ENCODE peak calls at places on chromosomes 11 and 22, in eight cellular contexts. One of them, this sample, is unnamed.

GRCh38 chr11:124311269-124311668 is 2.5 kb downstream of the OR8D1 start:
- DNase-seq in upper lobe of right lung: no peak
- DNase-seq in A549: no peak
- DNase-seq in IMR-90: no peak
- DNase-seq in NB4: no peak
- DNase-seq in HFFc6: no peak
- DNase-seq in mesothelial cell of epicardium: no peak
- DNase-seq in gastrocnemius medialis: no peak
- DNase-seq in this sample: no peak

GRCh38 chr11:29448246-29448877 is 568.5 kb downstream of the KCNA4 start:
- DNase-seq in upper lobe of right lung: no peak
- DNase-seq in A549: peak; percentile 22
- DNase-seq in IMR-90: peak; percentile 25
- DNase-seq in NB4: peak; percentile 4
- DNase-seq in HFFc6: peak; percentile 24
- DNase-seq in mesothelial cell of epicardium: no peak
- DNase-seq in gastrocnemius medialis: no peak
- DNase-seq in this sample: no peak

GRCh38 chr22:33579448-33580093 is 340.7 kb downstream of the LARGE1 start:
- DNase-seq in upper lobe of right lung: no peak
- DNase-seq in A549: peak; percentile 68
- DNase-seq in IMR-90: peak; percentile 38
- DNase-seq in NB4: peak; percentile 60
- DNase-seq in HFFc6: peak; percentile 29
- DNase-seq in mesothelial cell of epicardium: peak; percentile 68
- DNase-seq in gastrocnemius medialis: no peak
- DNase-seq in this sample: no peak

GRCh38 chr11:83746921-83747585 is 460.9 kb upstream of the CCDC90B start:
- DNase-seq in upper lobe of right lung: no peak
- DNase-seq in A549: no peak
- DNase-seq in IMR-90: no peak
- DNase-seq in NB4: no peak
- DNase-seq in HFFc6: no peak
- DNase-seq in mesothelial cell of epicardium: no peak
- DNase-seq in gastrocnemius medialis: no peak
- DNase-seq in this sample: no peak

GRCh38 chr11:59716051-59716450 is 2.4 kb upstream of the OR10V1 start:
- DNase-seq in upper lobe of right lung: no peak
- DNase-seq in A549: no peak
- DNase-seq in IMR-90: no peak
- DNase-seq in NB4: no peak
- DNase-seq in HFFc6: no peak
- DNase-seq in mesothelial cell of epicardium: no peak
- DNase-seq in gastrocnemius medialis: no peak
- DNase-seq in this sample: no peak

GRCh38 chr11:101019870-101020269 is 109.7 kb downstream of the PGR start:
- DNase-seq in upper lobe of right lung: no peak
- DNase-seq in A549: no peak
- DNase-seq in IMR-90: no peak
- DNase-seq in NB4: no peak
- DNase-seq in HFFc6: no peak
- DNase-seq in mesothelial cell of epicardium: no peak
- DNase-seq in gastrocnemius medialis: no peak
- DNase-seq in this sample: no peak

GRCh38 chr11:17351510-17352176 is at the start of gene NCR3LG1:
- DNase-seq in upper lobe of right lung: peak; percentile 86
- DNase-seq in A549: peak; percentile 45
- DNase-seq in IMR-90: peak; percentile 77
- DNase-seq in NB4: peak; percentile 83
- DNase-seq in HFFc6: peak; percentile 52
- DNase-seq in mesothelial cell of epicardium: peak; percentile 55
- DNase-seq in gastrocnemius medialis: peak; percentile 9
- DNase-seq in this sample: peak; percentile 36

GRCh38 chr22:37735054-37735453 is 38.2 kb downstream of the TRIOBP start:
- DNase-seq in upper lobe of right lung: peak; percentile 80
- DNase-seq in A549: peak; percentile 67
- DNase-seq in IMR-90: no peak
- DNase-seq in NB4: peak; percentile 48
- DNase-seq in HFFc6: no peak
- DNase-seq in mesothelial cell of epicardium: no peak
- DNase-seq in gastrocnemius medialis: no peak
- DNase-seq in this sample: no peak

GRCh38 chr11:62295504-62295903 is 3.4 kb downstream of the SCGB1D4 start:
- DNase-seq in upper lobe of right lung: no peak
- DNase-seq in A549: peak; percentile 17
- DNase-seq in IMR-90: peak; percentile 30
- DNase-seq in NB4: peak; percentile 54
- DNase-seq in HFFc6: no peak
- DNase-seq in mesothelial cell of epicardium: peak; percentile 66
- DNase-seq in gastrocnemius medialis: no peak
- DNase-seq in this sample: no peak

GRCh38 chr11:119315139-119316016 is 1.6 kb downstream of the MCAM start:
- DNase-seq in upper lobe of right lung: no peak
- DNase-seq in A549: no peak
- DNase-seq in IMR-90: no peak
- DNase-seq in NB4: no peak
- DNase-seq in HFFc6: no peak
- DNase-seq in mesothelial cell of epicardium: no peak
- DNase-seq in gastrocnemius medialis: no peak
- DNase-seq in this sample: no peak

GRCh38 chr11:10304495-10305261 is at the start of gene ADM:
- DNase-seq in upper lobe of right lung: peak; percentile 91
- DNase-seq in A549: peak; percentile 97
- DNase-seq in IMR-90: peak; percentile 93
- DNase-seq in NB4: peak; percentile 87
- DNase-seq in HFFc6: peak; percentile 97
- DNase-seq in mesothelial cell of epicardium: peak; percentile 69
- DNase-seq in gastrocnemius medialis: peak; percentile 78
- DNase-seq in this sample: peak; percentile 90
- TF ChIP-seq CTCF in upper lobe of right lung: peak; percentile 50
- TF ChIP-seq CTCF in A549: peak; percentile 83
- TF ChIP-seq CTCF in IMR-90: peak; percentile 50
- TF ChIP-seq CTCF in NB4: peak; percentile 40
- TF ChIP-seq CTCF in HFFc6: peak; percentile 92
- TF ChIP-seq CTCF in mesothelial cell of epicardium: peak; percentile 62
- TF ChIP-seq CTCF in gastrocnemius medialis: peak; percentile 82
- TF ChIP-seq CTCF in this sample: peak; percentile 55

GRCh38 chr11:86274503-86274902 is 27.5 kb upstream of the HIKESHI start:
- DNase-seq in upper lobe of right lung: no peak
- DNase-seq in A549: no peak
- DNase-seq in IMR-90: no peak
- DNase-seq in NB4: peak; percentile 31
- DNase-seq in HFFc6: no peak
- DNase-seq in mesothelial cell of epicardium: no peak
- DNase-seq in gastrocnemius medialis: no peak
- DNase-seq in this sample: no peak
- TF ChIP-seq CTCF in upper lobe of right lung: no peak
- TF ChIP-seq CTCF in A549: peak; percentile 18
- TF ChIP-seq CTCF in IMR-90: peak; percentile 2
- TF ChIP-seq CTCF in NB4: peak; percentile 47
- TF ChIP-seq CTCF in HFFc6: peak; percentile 56
- TF ChIP-seq CTCF in mesothelial cell of epicardium: no peak
- TF ChIP-seq CTCF in gastrocnemius medialis: no peak
- TF ChIP-seq CTCF in this sample: no peak

GRCh38 chr11:469684-470667 is 19.9 kb downstream of the PTDSS2 start:
- DNase-seq in upper lobe of right lung: peak; percentile 79
- DNase-seq in A549: peak; percentile 58
- DNase-seq in IMR-90: peak; percentile 81
- DNase-seq in NB4: no peak
- DNase-seq in HFFc6: peak; percentile 68
- DNase-seq in mesothelial cell of epicardium: no peak
- DNase-seq in gastrocnemius medialis: peak; percentile 33
- DNase-seq in this sample: peak; percentile 50

GRCh38 chr11:473415-473814 is 23.3 kb downstream of the PTDSS2 start:
- DNase-seq in upper lobe of right lung: no peak
- DNase-seq in A549: no peak
- DNase-seq in IMR-90: no peak
- DNase-seq in NB4: no peak
- DNase-seq in HFFc6: no peak
- DNase-seq in mesothelial cell of epicardium: no peak
- DNase-seq in gastrocnemius medialis: no peak
- DNase-seq in this sample: no peak

GRCh38 chr11:472816-473215 is 22.7 kb downstream of the PTDSS2 start:
- DNase-seq in upper lobe of right lung: no peak
- DNase-seq in A549: no peak
- DNase-seq in IMR-90: no peak
- DNase-seq in NB4: no peak
- DNase-seq in HFFc6: no peak
- DNase-seq in mesothelial cell of epicardium: no peak
- DNase-seq in gastrocnemius medialis: no peak
- DNase-seq in this sample: no peak

GRCh38 chr11:472272-472671 is 22.2 kb downstream of the PTDSS2 start:
- DNase-seq in upper lobe of right lung: no peak
- DNase-seq in A549: no peak
- DNase-seq in IMR-90: no peak
- DNase-seq in NB4: no peak
- DNase-seq in HFFc6: no peak
- DNase-seq in mesothelial cell of epicardium: no peak
- DNase-seq in gastrocnemius medialis: no peak
- DNase-seq in this sample: no peak

DNA sequence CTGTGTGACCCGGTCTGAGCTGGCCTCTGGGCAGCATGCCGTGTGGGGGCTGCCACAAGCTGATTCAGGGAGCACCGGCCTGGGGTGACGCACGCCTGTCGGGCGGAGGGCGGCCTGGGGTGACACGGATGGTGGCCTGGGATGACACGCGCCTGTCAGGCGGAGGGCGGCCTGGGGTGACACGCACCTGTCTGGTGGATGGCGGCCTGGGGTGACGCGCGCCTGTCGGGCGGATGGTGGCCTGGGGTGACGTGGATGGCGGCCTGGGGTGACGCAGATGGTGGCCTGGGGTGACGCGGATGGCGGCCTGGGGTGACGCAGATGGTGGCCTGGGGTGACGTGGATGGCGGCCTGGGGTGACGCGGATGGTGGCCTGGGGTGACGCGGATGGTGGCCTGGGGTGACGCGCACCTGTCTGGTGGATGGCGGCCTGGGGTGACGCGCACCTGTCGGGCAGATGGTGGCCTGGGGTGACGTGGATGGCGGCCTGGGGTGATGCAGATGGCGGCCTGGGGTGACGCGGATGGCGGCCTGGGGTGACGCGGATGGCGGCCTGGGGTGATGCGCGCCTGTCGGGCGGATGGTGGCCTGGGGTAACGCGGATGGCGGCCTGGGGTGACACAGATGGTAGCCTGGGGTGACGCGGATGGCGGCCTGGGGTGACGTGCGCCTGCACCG is 21.5 kb downstream of the PTDSS2 start:
- DNase-seq in upper lobe of right lung: peak; percentile 62
- DNase-seq in A549: no peak
- DNase-seq in IMR-90: no peak
- DNase-seq in NB4: no peak
- DNase-seq in HFFc6: no peak
- DNase-seq in mesothelial cell of epicardium: no peak
- DNase-seq in gastrocnemius medialis: no peak
- DNase-seq in this sample: no peak
- TF ChIP-seq CTCF in upper lobe of right lung: no peak
- TF ChIP-seq CTCF in A549: no peak
- TF ChIP-seq CTCF in IMR-90: no peak
- TF ChIP-seq CTCF in NB4: no peak
- TF ChIP-seq CTCF in HFFc6: no peak
- TF ChIP-seq CTCF in mesothelial cell of epicardium: no peak
- TF ChIP-seq CTCF in gastrocnemius medialis: no peak
- TF ChIP-seq CTCF in this sample: no peak

GRCh38 chr11:92552942-92553341 is 328.3 kb downstream of the FAT3 start:
- DNase-seq in upper lobe of right lung: no peak
- DNase-seq in A549: peak; percentile 4
- DNase-seq in IMR-90: peak; percentile 4
- DNase-seq in NB4: no peak
- DNase-seq in HFFc6: no peak
- DNase-seq in mesothelial cell of epicardium: no peak
- DNase-seq in gastrocnemius medialis: no peak
- DNase-seq in this sample: no peak
- TF ChIP-seq CTCF in upper lobe of right lung: peak; percentile 11
- TF ChIP-seq CTCF in A549: peak; percentile 31
- TF ChIP-seq CTCF in IMR-90: peak; percentile 46
- TF ChIP-seq CTCF in NB4: no peak
- TF ChIP-seq CTCF in HFFc6: peak; percentile 47
- TF ChIP-seq CTCF in mesothelial cell of epicardium: no peak
- TF ChIP-seq CTCF in gastrocnemius medialis: no peak
- TF ChIP-seq CTCF in this sample: peak; percentile 26

DNA sequence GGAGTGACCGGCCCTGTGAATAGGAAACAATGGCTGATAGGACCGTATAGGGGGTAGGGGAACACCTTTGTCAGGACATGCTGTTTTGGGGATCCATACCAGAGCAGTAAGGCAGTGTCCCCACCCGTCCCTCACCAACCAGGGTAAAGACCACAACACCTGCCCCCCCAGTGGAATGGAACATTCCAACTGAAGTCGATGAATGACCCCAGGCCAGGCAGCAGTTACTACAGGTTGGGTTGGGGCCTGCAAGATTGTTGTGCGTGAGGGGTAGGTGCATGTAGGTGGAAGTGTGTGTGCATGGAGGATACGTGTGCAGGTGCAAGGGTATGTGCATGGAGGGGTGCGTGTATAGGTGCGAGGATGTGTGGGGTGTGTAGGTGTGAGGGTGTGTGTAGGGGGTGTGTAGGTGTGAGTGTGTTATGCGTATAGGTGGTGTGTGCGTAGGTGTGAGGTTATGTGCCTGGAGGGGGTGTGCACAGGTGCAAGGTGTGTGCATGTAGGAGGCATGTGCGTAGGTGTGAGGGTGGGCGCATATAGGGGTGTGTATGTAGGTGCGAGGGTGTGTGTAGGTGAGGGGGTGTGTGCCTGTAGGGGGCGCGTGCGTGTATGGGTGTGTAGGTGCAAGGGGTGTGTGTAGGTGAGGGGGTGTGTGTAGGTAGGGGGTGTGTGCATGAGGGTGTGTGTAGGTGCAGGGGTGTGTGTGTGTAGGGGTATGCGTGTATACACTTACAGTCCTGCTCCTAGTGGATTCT is 32.9 kb downstream of the PISD start:
- DNase-seq in upper lobe of right lung: no peak
- DNase-seq in A549: no peak
- DNase-seq in IMR-90: no peak
- DNase-seq in NB4: no peak
- DNase-seq in HFFc6: no peak
- DNase-seq in mesothelial cell of epicardium: no peak
- DNase-seq in gastrocnemius medialis: no peak
- DNase-seq in this sample: no peak
- TF ChIP-seq CTCF in upper lobe of right lung: no peak
- TF ChIP-seq CTCF in A549: no peak
- TF ChIP-seq CTCF in IMR-90: peak; percentile 3
- TF ChIP-seq CTCF in NB4: no peak
- TF ChIP-seq CTCF in HFFc6: peak; percentile 44
- TF ChIP-seq CTCF in mesothelial cell of epicardium: no peak
- TF ChIP-seq CTCF in gastrocnemius medialis: no peak
- TF ChIP-seq CTCF in this sample: no peak